ENCODE peak calls at places on chromosomes 5 and 9, in six cellular contexts. X, Q, U, S, H and P are unnamed samples.

GRCh38 chr9:12415361-12415760 is 277.8 kb upstream of the TYRP1 start:
- DNase-seq in H (no peak), X (no peak), S (no peak), U (no peak), Q (no peak), P (no peak)

GRCh38 chr5:81552844-81553569 is 159.1 kb upstream of the ACOT12 start:
- DNase-seq in S (no peak), Q (peak), H (no peak), U (no peak), X (no peak), P (no peak)

GRCh38 chr5:475704-476101 is 32.7 kb downstream of the EXOC3 start:
- DNase-seq in U (no peak), H (peak), Q (no peak), S (no peak), X (no peak), P (no peak)

GRCh38 chr9:14347408-14348224 is 33.7 kb upstream of the NFIB start:
- DNase-seq in H (no peak), S (no peak), U (no peak), Q (peak), X (peak), P (no peak)

GRCh38 chr5:130333089-130333488 is 428.8 kb downstream of the CHSY3 start:
- DNase-seq in U (peak), S (no peak), H (no peak), Q (no peak), X (no peak), P (no peak)

GRCh38 chr5:132776077-132776931 is 735 bp downstream of the SEPTIN8 start:
- DNase-seq in S (peak), H (no peak), X (peak), U (no peak), Q (peak), P (peak)

GRCh38 chr5:80220268-80220897 is 35.5 kb downstream of the SERINC5 start:
- DNase-seq in Q (peak), U (no peak), X (no peak), H (no peak), S (peak), P (no peak)

GRCh38 chr9:8338249-8338721 is 538.7 kb upstream of the DMAC1 start:
- DNase-seq in Q (no peak), H (no peak), X (no peak), S (no peak), U (no peak), P (peak)